ENCODE peak calls at places on chromosomes 5 and 9, in four cellular contexts. J, S, D and V are unnamed samples.

GRCh38 chr5:66945389-66946349 is 250.9 kb downstream of the CD180 start:
- DNase-seq in J (peak), S (no peak), D (no peak), V (no peak)

GRCh38 chr5:93278876-93279275 is 302.1 kb downstream of the NR2F1-AS1 start:
- DNase-seq in J (no peak), S (no peak), D (peak), V (no peak)

GRCh38 chr9:18658764-18659705 is 185.1 kb downstream of the ADAMTSL1 start:
- DNase-seq in J (no peak), S (no peak), D (peak), V (no peak)

GRCh38 chr9:37471942-37472679 is 6.9 kb upstream of the ZBTB5 start:
- DNase-seq in J (peak), S (peak), D (peak), V (no peak)

GRCh38 chr5:103511554-103511885 is 51.1 kb downstream of the NUDT12 start:
- DNase-seq in J (no peak), S (no peak), D (no peak), V (no peak)

GRCh38 chr5:139495644-139496435 is 13.3 kb upstream of the STING1 start:
- DNase-seq in J (no peak), S (no peak), D (peak), V (no peak)

GRCh38 chr9:121577201-121577600 is 74.2 kb upstream of the DAB2IP start:
- DNase-seq in J (peak), S (no peak), D (no peak), V (no peak)

GRCh38 chr5:60439552-60439951 is 260.4 kb downstream of the DEPDC1B start:
- DNase-seq in J (no peak), S (no peak), D (no peak), V (no peak)

GRCh38 chr5:154714271-154714986 is 40.7 kb upstream of the LARP1 start:
- DNase-seq in J (no peak), S (no peak), D (peak), V (peak)

GRCh38 chr5:160083012-160083436 is 36.2 kb downstream of the PWWP2A start:
- DNase-seq in J (no peak), S (no peak), D (peak), V (no peak)

GRCh38 chr5:80034962-80035821 is at the start of gene THBS4:
- DNase-seq in J (peak), S (no peak), D (no peak), V (no peak)

GRCh38 chr9:21295992-21296391 is 9.1 kb downstream of the IFNA5 start:
- DNase-seq in J (no peak), S (no peak), D (no peak), V (no peak)

GRCh38 chr5:176721509-176721908 is 74.2 kb downstream of the TSPAN17 start:
- DNase-seq in J (no peak), S (no peak), D (no peak), V (no peak)

GRCh38 chr5:154765396-154765925 is 10.3 kb downstream of the LARP1 start:
- DNase-seq in J (no peak), S (no peak), D (no peak), V (no peak)

GRCh38 chr5:148469446-148470062 is 85.8 kb downstream of the FBXO38 start:
- DNase-seq in J (no peak), S (no peak), D (peak), V (no peak)

GRCh38 chr9:117247271-117247670 is 167.6 kb downstream of the ASTN2 start:
- DNase-seq in J (peak), S (no peak), D (no peak), V (no peak)

GRCh38 chr5:158051036-158051435 is 192.1 kb upstream of the CLINT1 start:
- DNase-seq in J (no peak), S (no peak), D (no peak), V (no peak)

GRCh38 chr5:56569051-56569450 is 246.3 kb upstream of the MAP3K1 start:
- DNase-seq in J (no peak), S (no peak), D (no peak), V (no peak)

GRCh38 chr9:93110400-93110855 is 14.4 kb downstream of the CARD19 start:
- DNase-seq in J (peak), S (no peak), D (no peak), V (no peak)

GRCh38 chr5:13189532-13189931 is 755.0 kb downstream of the DNAH5 start:
- DNase-seq in J (no peak), S (no peak), D (no peak), V (no peak)

GRCh38 chr9:100379862-100380261 is 27.1 kb upstream of the TEX10 start:
- DNase-seq in J (no peak), S (no peak), D (peak), V (no peak)

GRCh38 chr5:173056783-173057061 is 570 bp downstream of the CREBRF start:
- DNase-seq in J (no peak), S (no peak), D (no peak), V (no peak)

GRCh38 chr5:138132543-138132942 is 6.7 kb downstream of the NME5 start:
- DNase-seq in J (no peak), S (no peak), D (no peak), V (no peak)
- H3K9ac ChIP-seq in J (no peak), S (peak), D (no peak), V (no peak)

DNA sequence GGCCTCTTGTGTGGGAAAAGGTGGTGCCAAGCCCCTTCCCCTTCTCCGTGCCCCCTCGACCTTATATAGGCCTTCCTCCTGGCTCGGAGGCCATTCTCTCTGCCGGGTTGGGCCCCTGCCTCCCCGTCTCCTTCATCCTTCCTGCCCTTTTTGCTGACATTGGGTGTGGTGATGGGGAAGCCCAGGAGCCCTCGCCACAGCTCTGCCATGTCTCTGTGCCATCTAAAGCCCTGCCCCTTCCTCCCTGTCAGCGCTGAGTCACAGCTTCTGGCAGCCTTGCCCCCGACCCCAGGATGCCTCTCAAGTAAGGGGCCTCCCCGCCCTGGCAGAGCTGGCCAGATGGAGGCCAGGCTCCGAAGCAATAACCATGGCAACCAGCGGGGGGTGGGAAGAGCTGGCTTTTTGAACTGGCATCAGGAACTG is 30.4 kb downstream of the JADE2 start:
- DNase-seq in J (peak), S (peak), D (peak), V (peak)
- H3K9ac ChIP-seq in J (no peak), S (no peak), D (no peak), V (no peak)

GRCh38 chr9:109460576-109460975 is 37.5 kb downstream of the PTPN3 start:
- DNase-seq in J (no peak), S (no peak), D (no peak), V (peak)

GRCh38 chr9:109466623-109467590 is 31.2 kb downstream of the PTPN3 start:
- DNase-seq in J (no peak), S (no peak), D (no peak), V (peak)

GRCh38 chr9:109459423-109459822 is 38.7 kb downstream of the PTPN3 start:
- DNase-seq in J (no peak), S (no peak), D (no peak), V (peak)

GRCh38 chr9:109467936-109468335 is 30.2 kb downstream of the PTPN3 start:
- DNase-seq in J (no peak), S (no peak), D (no peak), V (peak)

GRCh38 chr9:109463924-109464625 is 34.0 kb downstream of the PTPN3 start:
- DNase-seq in J (no peak), S (no peak), D (no peak), V (peak)
- H3K9ac ChIP-seq in J (no peak), S (no peak), D (no peak), V (no peak)

GRCh38 chr5:68240196-68240595 is 24.6 kb downstream of the PIK3R1 start:
- DNase-seq in J (no peak), S (no peak), D (no peak), V (no peak)
- H3K9ac ChIP-seq in J (no peak), S (no peak), D (no peak), V (peak)

GRCh38 chr5:6720561-6720921 is 7.3 kb downstream of the TENT4A start:
- DNase-seq in J (no peak), S (no peak), D (no peak), V (no peak)

GRCh38 chr5:6717687-6718086 is 4.5 kb downstream of the TENT4A start:
- DNase-seq in J (no peak), S (no peak), D (no peak), V (no peak)

GRCh38 chr5:6718161-6718681 is 5.0 kb downstream of the TENT4A start:
- DNase-seq in J (no peak), S (no peak), D (no peak), V (no peak)

GRCh38 chr5:6719896-6720560 is 6.8 kb downstream of the TENT4A start:
- DNase-seq in J (no peak), S (no peak), D (no peak), V (no peak)

DNA sequence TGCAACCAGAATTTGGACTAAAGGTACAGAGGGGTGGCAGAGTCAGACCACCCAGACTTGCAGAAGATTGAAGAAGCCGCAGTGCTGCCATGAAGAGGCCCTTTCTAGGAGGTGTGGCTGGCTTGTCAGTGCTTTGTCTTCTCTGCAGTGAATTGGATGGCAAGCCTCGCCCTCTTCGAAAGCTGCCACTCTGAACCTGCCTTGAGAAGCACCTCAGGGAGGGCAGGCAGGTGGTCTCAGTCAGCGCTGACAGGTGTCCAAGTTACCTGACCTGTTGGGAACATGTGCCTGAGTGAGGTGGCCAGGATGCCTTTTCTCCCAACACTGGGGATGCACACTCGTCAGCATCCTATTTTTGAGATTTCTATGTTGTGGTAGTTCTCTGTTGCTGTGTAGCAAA is 6.2 kb downstream of the TENT4A start:
- DNase-seq in J (no peak), S (no peak), D (no peak), V (no peak)
- H3K9ac ChIP-seq in J (no peak), S (no peak), D (no peak), V (peak)

DNA sequence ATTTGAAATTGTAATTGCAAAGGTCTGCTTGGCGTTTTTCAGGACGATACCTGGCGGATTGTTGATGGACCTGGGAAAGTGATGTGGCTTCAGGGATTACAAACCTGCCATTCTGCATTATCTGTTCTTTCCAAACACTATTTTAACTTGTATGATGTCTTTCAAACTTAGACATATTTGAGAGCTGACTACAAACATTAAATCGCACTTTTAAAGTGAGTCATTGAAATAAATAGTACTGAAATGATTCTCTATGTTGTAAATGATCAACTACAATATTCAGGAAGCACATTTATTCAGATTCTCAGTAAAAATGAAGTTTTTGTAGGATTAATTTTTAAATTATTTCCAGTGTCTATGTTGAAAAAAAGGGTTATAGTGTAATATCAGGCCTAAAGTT is 32.3 kb upstream of the TMEM171 start:
- DNase-seq in J (no peak), S (no peak), D (no peak), V (no peak)
- H3K9ac ChIP-seq in J (no peak), S (no peak), D (no peak), V (no peak)

DNA sequence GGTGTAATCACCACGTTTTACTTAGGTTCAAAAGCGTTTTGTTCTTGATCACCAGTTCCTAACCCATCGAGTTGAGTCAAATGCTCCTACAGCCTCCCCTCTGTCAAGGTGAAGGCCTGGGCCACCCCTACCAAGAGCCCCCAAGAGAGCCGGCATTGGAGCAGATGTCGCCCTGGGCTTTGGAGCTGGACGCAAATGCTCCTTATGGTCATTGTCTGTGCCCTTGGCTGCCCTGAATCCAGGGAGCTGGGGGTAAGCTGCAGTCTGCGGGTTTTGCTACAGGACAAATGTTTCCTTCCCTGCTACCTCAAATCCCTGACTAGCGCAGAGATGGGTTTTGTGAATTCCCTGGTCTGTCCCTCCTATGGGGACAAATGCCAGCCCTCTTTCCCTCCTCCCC is 4.9 kb downstream of the RNF183 start:
- DNase-seq in J (no peak), S (no peak), D (no peak), V (no peak)
- H3K9ac ChIP-seq in J (no peak), S (no peak), D (no peak), V (no peak)

GRCh38 chr5:32325067-32325466 is 12.3 kb upstream of the MTMR12 start:
- DNase-seq in J (no peak), S (no peak), D (peak), V (no peak)
- H3K9ac ChIP-seq in J (no peak), S (no peak), D (no peak), V (no peak)